ENCODE peak calls at places on chromosome 16, in eight cellular contexts. Q is lower leg skin, P is GM06990, Y is HCT116, G is psoas muscle, Z is astrocyte of the spinal cord, M is tibial artery, O is pancreas. C is an unnamed sample.

GRCh38 chr16:80611171-80611929 is 70.6 kb downstream of the DYNLRB2 start:
- DNase-seq in O (no peak), M (peak), Q (peak), G (no peak), Z (no peak), Y (no peak), P (no peak), C (no peak)

GRCh38 chr16:5354645-5355044 is 257.1 kb upstream of the EEF2KMT start:
- DNase-seq in G (no peak), P (no peak), Z (no peak), O (no peak), Y (no peak), M (no peak), Q (no peak), C (no peak)

GRCh38 chr16:22977294-22977697 is 163.3 kb downstream of the HS3ST2 start:
- DNase-seq in O (no peak), Y (peak), P (no peak), Z (no peak), Q (no peak), G (no peak), M (no peak), C (peak)

GRCh38 chr16:51407199-51407598 is 256.1 kb upstream of the SALL1 start:
- DNase-seq in Y (no peak), G (no peak), P (no peak), O (no peak), Q (no peak), Z (no peak), M (no peak), C (no peak)

GRCh38 chr16:1913327-1914083 is 4.7 kb downstream of the HS3ST6 start:
- DNase-seq in O (no peak), Z (no peak), Q (no peak), Y (no peak), M (no peak), P (no peak), G (no peak), C (no peak)

GRCh38 chr16:69893086-69893485 is 58.0 kb upstream of the CLEC18A start:
- DNase-seq in Z (no peak), G (no peak), M (no peak), Y (no peak), Q (no peak), P (no peak), O (no peak), C (no peak)

GRCh38 chr16:57826040-57826434 is 23.7 kb upstream of the KIFC3 start:
- DNase-seq in Y (no peak), M (no peak), Z (no peak), P (no peak), O (no peak), G (no peak), Q (no peak), C (no peak)

GRCh38 chr16:67236551-67237395 is 9.8 kb downstream of the TMEM208 start:
- DNase-seq in Y (peak), Z (peak), P (peak), Q (no peak), G (peak), O (no peak), M (no peak), C (peak)

GRCh38 chr16:29014561-29015029 is 29.7 kb downstream of the LAT start:
- DNase-seq in P (no peak), M (no peak), O (no peak), Z (no peak), Q (no peak), Y (no peak), G (no peak), C (no peak)

GRCh38 chr16:4324871-4325740 is 9.2 kb downstream of the GLIS2 start:
- DNase-seq in Q (no peak), G (no peak), Z (no peak), Y (no peak), O (peak), P (no peak), M (no peak), C (no peak)

GRCh38 chr16:1656808-1657617 is 21.1 kb upstream of the JPT2 start:
- DNase-seq in M (no peak), P (no peak), Z (no peak), Q (no peak), O (no peak), G (no peak), Y (no peak), C (no peak)

GRCh38 chr16:56669005-56669839 is at the start of gene MT1H:
- DNase-seq in Y (no peak), M (no peak), O (peak), G (no peak), Q (no peak), Z (no peak), P (no peak), C (no peak)

GRCh38 chr16:59330030-59330670 is 596.0 kb upstream of the GOT2 start:
- DNase-seq in P (no peak), Q (no peak), M (no peak), G (no peak), O (no peak), Y (no peak), Z (peak), C (no peak)

GRCh38 chr16:4694664-4695451 is 1.5 kb downstream of the NUDT16L1 start:
- DNase-seq in M (peak), P (no peak), G (peak), Q (peak), O (peak), Z (no peak), Y (no peak), C (peak)

GRCh38 chr16:53666816-53667415 is 36.7 kb downstream of the RPGRIP1L start:
- DNase-seq in Y (no peak), P (no peak), M (no peak), Z (no peak), O (no peak), Q (no peak), G (no peak), C (peak)

GRCh38 chr16:68665501-68665900 is 20.4 kb downstream of the CDH3 start:
- DNase-seq in O (no peak), G (no peak), Y (peak), M (no peak), Z (no peak), P (no peak), Q (no peak), C (no peak)

GRCh38 chr16:66045626-66046025 is 320.9 kb upstream of the CDH5 start:
- DNase-seq in P (no peak), M (no peak), Q (peak), Z (no peak), Y (no peak), O (no peak), G (peak), C (peak)

GRCh38 chr16:86019446-86020047 is 120.6 kb downstream of the IRF8 start:
- DNase-seq in Z (no peak), O (no peak), Y (no peak), M (peak), Q (peak), P (no peak), G (no peak), C (no peak)
- TF ChIP-seq CTCF in Z (peak), O (no peak), Y (peak), M (no peak), Q (no peak), P (no peak), G (no peak), C (peak)

GRCh38 chr16:74558873-74559272 is 48.0 kb downstream of the GLG1 start:
- DNase-seq in Z (no peak), M (no peak), Y (no peak), G (no peak), P (no peak), O (no peak), Q (no peak), C (no peak)
- H3K4me3 ChIP-seq in Z (no peak), M (no peak), Y (no peak), G (no peak), P (no peak), O (no peak), Q (no peak), C (no peak)

DNA sequence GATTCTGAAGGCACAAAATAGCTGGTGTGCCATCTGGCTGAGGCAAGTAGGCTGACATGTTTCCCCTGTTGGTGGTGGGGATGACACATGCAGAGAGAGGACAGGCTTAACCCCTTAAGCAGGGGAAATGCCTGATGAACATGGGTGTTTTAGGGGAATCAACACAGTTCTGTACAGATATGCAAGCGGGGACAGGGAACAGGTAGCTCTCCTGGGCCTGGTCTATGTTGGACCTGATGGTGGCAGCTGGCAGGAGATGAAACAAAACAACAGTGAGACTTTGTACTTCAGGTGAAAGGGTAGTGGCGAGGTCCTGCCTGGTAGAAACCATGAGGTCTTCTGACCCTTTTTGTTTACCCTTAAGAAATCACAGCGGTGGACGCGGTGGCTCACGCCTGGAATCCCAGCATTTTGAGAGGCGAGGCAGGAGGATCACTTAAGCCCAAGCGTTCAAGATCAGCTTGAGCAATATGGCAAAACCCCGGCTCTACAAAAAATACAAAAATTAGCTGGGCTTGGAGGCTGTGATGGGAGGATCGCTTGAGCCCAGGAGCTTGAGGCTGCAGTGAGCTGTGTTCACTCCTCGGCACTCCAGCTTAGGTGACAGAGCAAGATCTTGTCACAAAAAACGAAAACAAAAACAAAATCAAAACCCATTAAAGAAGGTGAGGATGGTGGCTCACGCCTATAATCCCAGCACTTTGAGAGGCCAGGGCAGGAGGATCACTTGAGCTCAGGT is 10.5 kb downstream of the OR1F1 start:
- DNase-seq in P (no peak), Y (no peak), Q (no peak), M (no peak), O (no peak), Z (no peak), G (no peak), C (no peak)
- TF ChIP-seq CTCF in P (no peak), Y (no peak), Q (no peak), M (no peak), O (no peak), Z (no peak), G (no peak), C (no peak)

DNA sequence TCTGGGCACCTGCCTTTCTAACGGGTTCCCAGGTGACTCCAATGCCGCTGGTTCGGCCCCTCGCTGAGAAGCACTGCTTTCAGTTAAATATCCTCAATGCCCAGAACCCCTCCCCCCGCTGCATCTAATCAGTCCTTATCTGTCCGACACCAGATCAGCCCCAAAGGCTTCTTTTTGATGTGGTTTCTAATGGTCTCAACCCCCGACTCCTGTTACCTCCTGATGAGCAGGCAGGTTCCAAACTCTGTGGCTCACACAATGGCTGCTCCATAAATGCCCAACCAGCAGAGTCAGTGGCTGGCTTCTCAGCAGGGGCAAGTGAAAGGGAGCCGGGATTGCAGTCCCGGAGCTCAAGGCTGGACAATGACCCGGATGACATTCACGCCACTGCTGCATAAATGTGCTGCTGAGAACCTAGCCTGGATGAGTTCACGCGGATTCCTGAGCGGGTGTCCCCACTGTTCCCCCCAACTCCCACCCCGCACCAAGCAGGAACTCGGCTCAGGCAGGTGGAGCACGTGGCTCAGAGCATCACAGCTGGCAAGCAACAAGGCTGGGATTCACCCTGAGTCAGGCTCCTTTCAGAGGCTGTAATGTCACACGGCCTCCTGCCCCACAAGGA is 1.0 kb upstream of the SLC38A8 start:
- DNase-seq in Y (no peak), P (no peak), G (no peak), M (no peak), Z (no peak), Q (no peak), O (peak), C (no peak)
- H3K4me3 ChIP-seq in Y (no peak), P (no peak), G (no peak), M (no peak), Z (no peak), Q (no peak), O (no peak), C (no peak)

GRCh38 chr16:88452485-88453216 is 429 bp upstream of the ZFPM1 start:
- DNase-seq in G (peak), M (peak), Z (peak), Y (peak), Q (peak), O (peak), P (peak), C (peak)

GRCh38 chr16:88455610-88456355 is 2.7 kb downstream of the ZFPM1 start:
- DNase-seq in Z (no peak), M (no peak), O (no peak), Y (peak), G (no peak), P (peak), Q (no peak), C (peak)

GRCh38 chr16:88453217-88453531 is at the start of gene ZFPM1:
- DNase-seq in G (no peak), Z (no peak), O (no peak), Q (no peak), M (no peak), Y (no peak), P (no peak), C (no peak)

GRCh38 chr16:88453621-88454314 is 688 bp downstream of the ZFPM1 start:
- DNase-seq in O (peak), Y (no peak), M (no peak), G (no peak), Z (no peak), P (no peak), Q (no peak), C (no peak)

GRCh38 chr16:88454315-88455057 is 1.4 kb downstream of the ZFPM1 start:
- DNase-seq in P (peak), G (no peak), M (no peak), Q (no peak), Z (no peak), Y (no peak), O (peak), C (no peak)
- TF ChIP-seq CTCF in P (no peak), G (no peak), M (no peak), Q (no peak), Z (no peak), Y (peak), O (no peak), C (no peak)

GRCh38 chr16:75251280-75252048 is at the start of gene BCAR1:
- DNase-seq in P (peak), Z (peak), O (peak), G (peak), Y (no peak), M (peak), Q (no peak), C (peak)
- H3K4me3 ChIP-seq in P (peak), Z (peak), O (peak), G (peak), Y (peak), M (peak), Q (peak), C (peak)